ENCODE peak calls at places on chromosome 9, in six cellular contexts. One of them, this sample, is unnamed.

GRCh38 chr9:134949681-134950403 is 32.1 kb upstream of the FCN1 start:
- DNase-seq in K562: no peak
- DNase-seq in HepG2: no peak
- DNase-seq in GM12878: no peak
- DNase-seq in GM12892: no peak
- DNase-seq in H1: no peak
- DNase-seq in this sample: no peak

GRCh38 chr9:130308081-130308571 is 42.6 kb downstream of the HMCN2 start:
- DNase-seq in GM12892: no peak
- DNase-seq in GM12878: no peak
- DNase-seq in H1: no peak
- DNase-seq in HepG2: no peak
- DNase-seq in K562: no peak
- DNase-seq in this sample: no peak

GRCh38 chr9:121862371-121862970 is 211.0 kb downstream of the DAB2IP start:
- DNase-seq in GM12892: no peak
- DNase-seq in HepG2: no peak
- DNase-seq in K562: no peak
- DNase-seq in GM12878: no peak
- DNase-seq in H1: peak
- DNase-seq in this sample: no peak

GRCh38 chr9:84898188-84898587 is 228.7 kb downstream of the NTRK2 start:
- DNase-seq in K562: no peak
- DNase-seq in GM12892: no peak
- DNase-seq in H1: no peak
- DNase-seq in GM12878: no peak
- DNase-seq in HepG2: no peak
- DNase-seq in this sample: no peak

GRCh38 chr9:91312717-91313325 is 48.9 kb downstream of the AUH start:
- DNase-seq in HepG2: no peak
- DNase-seq in H1: no peak
- DNase-seq in K562: no peak
- DNase-seq in GM12878: no peak
- DNase-seq in GM12892: no peak
- DNase-seq in this sample: no peak

GRCh38 chr9:77946969-77947368 is 84.6 kb downstream of the GNAQ start:
- DNase-seq in H1: no peak
- DNase-seq in GM12878: no peak
- DNase-seq in K562: no peak
- DNase-seq in HepG2: no peak
- DNase-seq in GM12892: no peak
- DNase-seq in this sample: no peak

GRCh38 chr9:87596862-87597261 is 99.2 kb downstream of the DAPK1 start:
- DNase-seq in H1: no peak
- DNase-seq in GM12878: no peak
- DNase-seq in GM12892: no peak
- DNase-seq in K562: no peak
- DNase-seq in HepG2: no peak
- DNase-seq in this sample: no peak

GRCh38 chr9:122991370-122991830 is 42.1 kb upstream of the GPR21 start:
- DNase-seq in H1: no peak
- DNase-seq in K562: peak
- DNase-seq in GM12878: peak
- DNase-seq in GM12892: no peak
- DNase-seq in HepG2: peak
- DNase-seq in this sample: peak

GRCh38 chr9:27586200-27586599 is 12.9 kb upstream of the C9orf72 start:
- DNase-seq in GM12892: no peak
- DNase-seq in H1: no peak
- DNase-seq in K562: no peak
- DNase-seq in GM12878: no peak
- DNase-seq in HepG2: no peak
- DNase-seq in this sample: no peak

GRCh38 chr9:113807173-113808061 is 68.7 kb upstream of the ZNF618 start:
- DNase-seq in HepG2: peak
- DNase-seq in GM12878: no peak
- DNase-seq in K562: peak
- DNase-seq in H1: peak
- DNase-seq in GM12892: peak
- DNase-seq in this sample: peak

GRCh38 chr9:75993434-75993833 is 103.0 kb downstream of the PCSK5 start:
- DNase-seq in GM12878: no peak
- DNase-seq in H1: no peak
- DNase-seq in HepG2: peak
- DNase-seq in GM12892: no peak
- DNase-seq in K562: no peak
- DNase-seq in this sample: no peak

GRCh38 chr9:133979124-133979920 is 12.8 kb downstream of the VAV2 start:
- DNase-seq in HepG2: peak
- DNase-seq in GM12892: no peak
- DNase-seq in GM12878: no peak
- DNase-seq in H1: peak
- DNase-seq in K562: no peak
- DNase-seq in this sample: peak

GRCh38 chr9:95249986-95250385 is 67.5 kb downstream of the FANCC start:
- DNase-seq in H1: no peak
- DNase-seq in HepG2: peak
- DNase-seq in GM12878: no peak
- DNase-seq in GM12892: no peak
- DNase-seq in K562: no peak
- DNase-seq in this sample: no peak

GRCh38 chr9:92983984-92984589 is 36.8 kb downstream of the FGD3 start:
- DNase-seq in GM12878: no peak
- DNase-seq in HepG2: no peak
- DNase-seq in H1: no peak
- DNase-seq in GM12892: no peak
- DNase-seq in K562: peak
- DNase-seq in this sample: no peak

GRCh38 chr9:122389799-122390481 is 19.1 kb downstream of the PTGS1 start:
- DNase-seq in GM12892: no peak
- DNase-seq in HepG2: no peak
- DNase-seq in K562: no peak
- DNase-seq in GM12878: no peak
- DNase-seq in H1: no peak
- DNase-seq in this sample: no peak

GRCh38 chr9:4793412-4794005 is 765 bp downstream of the RCL1 start:
- DNase-seq in K562: peak
- DNase-seq in GM12892: no peak
- DNase-seq in HepG2: no peak
- DNase-seq in GM12878: no peak
- DNase-seq in H1: no peak
- DNase-seq in this sample: no peak

GRCh38 chr9:38085308-38085707 is 16.3 kb upstream of the SHB start:
- DNase-seq in HepG2: no peak
- DNase-seq in GM12892: no peak
- DNase-seq in K562: no peak
- DNase-seq in GM12878: no peak
- DNase-seq in H1: no peak
- DNase-seq in this sample: no peak

GRCh38 chr9:136409557-136410455 is 608 bp downstream of the ENTR1 start:
- DNase-seq in K562: peak
- DNase-seq in GM12878: no peak
- DNase-seq in HepG2: peak
- DNase-seq in GM12892: peak
- DNase-seq in H1: peak
- DNase-seq in this sample: peak

GRCh38 chr9:111992523-111992922 is 95.9 kb downstream of the UGCG start:
- DNase-seq in GM12892: no peak
- DNase-seq in GM12878: peak
- DNase-seq in K562: no peak
- DNase-seq in H1: no peak
- DNase-seq in HepG2: no peak
- DNase-seq in this sample: no peak

GRCh38 chr9:119836036-119836435 is 466.8 kb upstream of the BRINP1 start:
- DNase-seq in HepG2: no peak
- DNase-seq in GM12878: no peak
- DNase-seq in GM12892: no peak
- DNase-seq in H1: no peak
- DNase-seq in K562: no peak
- DNase-seq in this sample: no peak

GRCh38 chr9:13717356-13718057 is 438.0 kb upstream of the MPDZ start:
- DNase-seq in GM12878: no peak
- DNase-seq in H1: no peak
- DNase-seq in HepG2: no peak
- DNase-seq in GM12892: no peak
- DNase-seq in K562: no peak
- DNase-seq in this sample: no peak

GRCh38 chr9:110133608-110134214 is 74.2 kb downstream of the C9orf152 start:
- DNase-seq in GM12878: no peak
- DNase-seq in H1: no peak
- DNase-seq in GM12892: no peak
- DNase-seq in K562: no peak
- DNase-seq in HepG2: no peak
- DNase-seq in this sample: no peak

GRCh38 chr9:89036383-89036782 is 45.1 kb downstream of the S1PR3 start:
- DNase-seq in K562: no peak
- DNase-seq in HepG2: no peak
- DNase-seq in H1: no peak
- DNase-seq in GM12878: no peak
- DNase-seq in GM12892: no peak
- DNase-seq in this sample: no peak

GRCh38 chr9:21455320-21455719 is 15.1 kb downstream of the IFNA1 start:
- DNase-seq in H1: no peak
- DNase-seq in GM12892: no peak
- DNase-seq in GM12878: no peak
- DNase-seq in K562: no peak
- DNase-seq in HepG2: peak
- DNase-seq in this sample: no peak

GRCh38 chr9:2623046-2623865 is 1.7 kb downstream of the VLDLR start:
- DNase-seq in H1: peak
- DNase-seq in GM12878: no peak
- DNase-seq in GM12892: no peak
- DNase-seq in HepG2: peak
- DNase-seq in K562: no peak
- DNase-seq in this sample: peak

GRCh38 chr9:2623866-2624682 is 2.5 kb downstream of the VLDLR start:
- DNase-seq in K562: no peak
- DNase-seq in GM12878: no peak
- DNase-seq in HepG2: no peak
- DNase-seq in H1: no peak
- DNase-seq in GM12892: no peak
- DNase-seq in this sample: no peak

GRCh38 chr9:2620876-2621677 is 510 bp upstream of the VLDLR start:
- DNase-seq in H1: peak
- DNase-seq in HepG2: peak
- DNase-seq in GM12892: no peak
- DNase-seq in K562: peak
- DNase-seq in GM12878: no peak
- DNase-seq in this sample: peak

GRCh38 chr9:2622361-2623045 is 916 bp downstream of the VLDLR start:
- DNase-seq in GM12878: no peak
- DNase-seq in HepG2: no peak
- DNase-seq in GM12892: peak
- DNase-seq in H1: peak
- DNase-seq in K562: no peak
- DNase-seq in this sample: peak

GRCh38 chr9:2621678-2622360 is at the start of gene VLDLR:
- DNase-seq in H1: peak
- DNase-seq in HepG2: no peak
- DNase-seq in GM12892: peak
- DNase-seq in GM12878: no peak
- DNase-seq in K562: peak
- DNase-seq in this sample: peak
- TF ChIP-seq POLR2A in H1: no peak
- TF ChIP-seq POLR2A in HepG2: no peak
- TF ChIP-seq POLR2A in GM12892: no peak
- TF ChIP-seq POLR2A in GM12878: no peak
- TF ChIP-seq POLR2A in K562: no peak
- TF ChIP-seq POLR2A in this sample: no peak

GRCh38 chr9:81529556-81530193 is 159.7 kb downstream of the TLE1 start:
- DNase-seq in HepG2: peak
- DNase-seq in K562: no peak
- DNase-seq in GM12878: no peak
- DNase-seq in GM12892: no peak
- DNase-seq in H1: no peak
- DNase-seq in this sample: no peak
- TF ChIP-seq TAF1 in HepG2: no peak
- TF ChIP-seq TAF1 in K562: no peak
- TF ChIP-seq TAF1 in GM12878: no peak
- TF ChIP-seq TAF1 in GM12892: no peak
- TF ChIP-seq TAF1 in H1: no peak
- TF ChIP-seq TAF1 in this sample: no peak

DNA sequence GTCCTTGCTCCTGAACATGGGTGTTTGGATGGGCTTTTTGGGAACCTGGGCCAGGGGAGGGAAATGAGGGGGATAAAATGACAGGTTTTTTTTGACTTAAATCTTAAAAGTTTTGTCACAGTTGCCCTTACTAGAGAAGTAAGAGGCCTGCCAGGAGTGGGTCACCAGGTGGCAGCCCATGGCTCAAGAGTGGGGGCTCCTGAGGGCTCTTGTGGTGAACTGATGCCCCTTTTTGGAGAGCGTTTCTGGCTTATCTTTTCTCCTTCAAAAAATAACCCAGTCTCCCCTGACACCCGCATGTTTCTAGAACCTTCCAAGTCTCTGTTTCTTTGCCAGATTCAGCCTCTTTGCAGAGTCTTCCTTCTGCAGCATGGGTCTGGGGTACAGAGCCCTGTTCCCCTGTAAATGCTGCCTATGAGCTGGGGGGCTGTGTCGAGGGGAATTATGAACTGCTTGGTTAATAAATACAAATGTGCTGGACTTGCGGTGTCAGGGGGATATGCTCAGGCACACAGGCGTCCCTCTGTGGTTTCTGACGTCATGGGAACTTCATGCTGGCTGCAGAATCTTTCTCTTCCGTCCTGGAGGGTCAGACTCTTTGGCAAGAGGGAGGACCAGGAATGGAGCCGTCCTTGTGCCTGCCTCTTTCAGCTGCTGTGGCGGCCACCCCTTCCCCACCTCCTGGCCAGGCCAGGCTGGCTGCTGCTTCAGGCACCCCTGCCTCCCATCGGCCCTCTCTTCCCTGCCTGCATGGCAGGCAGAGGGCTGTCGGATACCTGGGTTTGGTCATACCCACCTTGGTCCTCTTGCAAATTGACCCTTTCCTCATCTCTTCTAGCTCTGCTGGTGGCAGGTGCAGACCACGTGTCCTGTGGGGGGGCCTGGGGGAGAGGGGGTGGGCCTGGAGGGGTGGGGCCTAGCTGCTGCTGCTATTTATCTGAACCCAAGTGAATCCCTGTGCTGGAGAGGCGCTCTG is 30.1 kb downstream of the PTPA start:
- DNase-seq in GM12892: no peak
- DNase-seq in K562: peak
- DNase-seq in GM12878: peak
- DNase-seq in H1: no peak
- DNase-seq in HepG2: no peak
- DNase-seq in this sample: no peak
- TF ChIP-seq POLR2A in GM12892: no peak
- TF ChIP-seq POLR2A in K562: no peak
- TF ChIP-seq POLR2A in GM12878: no peak
- TF ChIP-seq POLR2A in H1: no peak
- TF ChIP-seq POLR2A in HepG2: no peak
- TF ChIP-seq POLR2A in this sample: no peak

DNA sequence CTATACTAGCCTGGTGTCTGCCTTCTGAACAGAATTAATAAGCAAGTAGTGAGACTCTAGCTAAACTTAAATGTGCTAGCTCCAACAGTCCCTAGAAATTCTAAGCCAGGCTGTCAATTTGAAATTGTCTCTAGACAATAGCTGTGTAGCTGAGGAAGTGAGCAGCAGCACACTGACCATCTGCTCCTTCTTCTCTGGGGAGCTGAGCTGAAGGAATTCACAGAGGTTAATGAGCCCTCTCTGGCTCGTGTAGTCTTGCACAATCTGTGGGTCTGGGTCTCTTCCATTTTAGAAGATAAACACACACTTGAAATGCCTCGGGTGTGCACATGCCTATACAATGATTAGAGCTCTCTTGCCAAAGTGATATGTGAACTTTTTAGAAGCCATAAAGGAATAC is 63.5 kb upstream of the BARX1 start:
- DNase-seq in GM12892: no peak
- DNase-seq in HepG2: no peak
- DNase-seq in K562: no peak
- DNase-seq in GM12878: no peak
- DNase-seq in H1: no peak
- DNase-seq in this sample: no peak
- TF ChIP-seq TAF1 in GM12892: no peak
- TF ChIP-seq TAF1 in HepG2: no peak
- TF ChIP-seq TAF1 in K562: no peak
- TF ChIP-seq TAF1 in GM12878: no peak
- TF ChIP-seq TAF1 in H1: no peak
- TF ChIP-seq TAF1 in this sample: no peak

This sample was measured in GM12891.